ENCODE peak calls at places on chromosome 16, in nine cellular contexts. One of them, this sample, is unnamed.

GRCh38 chr16:3503513-3503912 is 2.7 kb downstream of the CLUAP1 start:
- DNase-seq in esophagus squamous epithelium: no peak
- DNase-seq in A549: no peak
- DNase-seq in mesenchymal stem cell: no peak
- DNase-seq in endodermal cell: no peak
- DNase-seq in stomach: no peak
- DNase-seq in fibroblast of the aortic adventitia: no peak
- DNase-seq in fibroblast of pulmonary artery: no peak
- DNase-seq in heart right ventricle: no peak
- DNase-seq in this sample: no peak

GRCh38 chr16:67801889-67802288 is 4.5 kb downstream of the RANBP10 start:
- DNase-seq in stomach: no peak
- DNase-seq in mesenchymal stem cell: no peak
- DNase-seq in esophagus squamous epithelium: no peak
- DNase-seq in fibroblast of pulmonary artery: no peak
- DNase-seq in A549: no peak
- DNase-seq in heart right ventricle: no peak
- DNase-seq in fibroblast of the aortic adventitia: no peak
- DNase-seq in endodermal cell: no peak
- DNase-seq in this sample: no peak

GRCh38 chr16:15613676-15614075 is 29.3 kb downstream of the MARF1 start:
- DNase-seq in heart right ventricle: no peak
- DNase-seq in fibroblast of pulmonary artery: no peak
- DNase-seq in esophagus squamous epithelium: no peak
- DNase-seq in mesenchymal stem cell: no peak
- DNase-seq in stomach: no peak
- DNase-seq in fibroblast of the aortic adventitia: no peak
- DNase-seq in endodermal cell: no peak
- DNase-seq in A549: no peak
- DNase-seq in this sample: no peak

GRCh38 chr16:68617735-68618134 is 27.4 kb upstream of the CDH3 start:
- DNase-seq in esophagus squamous epithelium: no peak
- DNase-seq in fibroblast of pulmonary artery: no peak
- DNase-seq in endodermal cell: no peak
- DNase-seq in heart right ventricle: no peak
- DNase-seq in stomach: no peak
- DNase-seq in mesenchymal stem cell: no peak
- DNase-seq in A549: no peak
- DNase-seq in fibroblast of the aortic adventitia: no peak
- DNase-seq in this sample: no peak

GRCh38 chr16:75095204-75095621 is 21.4 kb downstream of the LDHD start:
- DNase-seq in fibroblast of the aortic adventitia: no peak
- DNase-seq in heart right ventricle: no peak
- DNase-seq in stomach: no peak
- DNase-seq in endodermal cell: peak
- DNase-seq in fibroblast of pulmonary artery: no peak
- DNase-seq in esophagus squamous epithelium: no peak
- DNase-seq in mesenchymal stem cell: no peak
- DNase-seq in A549: no peak
- DNase-seq in this sample: no peak

GRCh38 chr16:87703835-87704375 is 61.9 kb downstream of the KLHDC4 start:
- DNase-seq in stomach: no peak
- DNase-seq in endodermal cell: no peak
- DNase-seq in mesenchymal stem cell: no peak
- DNase-seq in heart right ventricle: no peak
- DNase-seq in esophagus squamous epithelium: no peak
- DNase-seq in fibroblast of pulmonary artery: no peak
- DNase-seq in fibroblast of the aortic adventitia: no peak
- DNase-seq in A549: no peak
- DNase-seq in this sample: no peak

GRCh38 chr16:27779719-27780161 is 229.8 kb downstream of the KATNIP start:
- DNase-seq in endodermal cell: peak
- DNase-seq in mesenchymal stem cell: no peak
- DNase-seq in stomach: peak
- DNase-seq in A549: peak
- DNase-seq in heart right ventricle: no peak
- DNase-seq in esophagus squamous epithelium: no peak
- DNase-seq in fibroblast of the aortic adventitia: peak
- DNase-seq in fibroblast of pulmonary artery: peak
- DNase-seq in this sample: peak

GRCh38 chr16:80158766-80159165 is 382.0 kb upstream of the DYNLRB2 start:
- DNase-seq in esophagus squamous epithelium: no peak
- DNase-seq in fibroblast of pulmonary artery: peak
- DNase-seq in heart right ventricle: no peak
- DNase-seq in A549: peak
- DNase-seq in stomach: no peak
- DNase-seq in endodermal cell: no peak
- DNase-seq in mesenchymal stem cell: no peak
- DNase-seq in fibroblast of the aortic adventitia: peak
- DNase-seq in this sample: no peak

GRCh38 chr16:87560428-87561199 is 41.7 kb upstream of the JPH3 start:
- DNase-seq in fibroblast of the aortic adventitia: peak
- DNase-seq in A549: peak
- DNase-seq in fibroblast of pulmonary artery: no peak
- DNase-seq in esophagus squamous epithelium: no peak
- DNase-seq in mesenchymal stem cell: peak
- DNase-seq in endodermal cell: peak
- DNase-seq in heart right ventricle: peak
- DNase-seq in stomach: peak
- DNase-seq in this sample: peak

GRCh38 chr16:6279261-6279660 is 1053.4 kb upstream of the RBFOX1 start:
- DNase-seq in mesenchymal stem cell: no peak
- DNase-seq in fibroblast of pulmonary artery: no peak
- DNase-seq in heart right ventricle: no peak
- DNase-seq in A549: no peak
- DNase-seq in fibroblast of the aortic adventitia: no peak
- DNase-seq in esophagus squamous epithelium: no peak
- DNase-seq in endodermal cell: no peak
- DNase-seq in stomach: no peak
- DNase-seq in this sample: no peak

GRCh38 chr16:9077001-9077809 is 14.2 kb upstream of the HAPSTR1 start:
- DNase-seq in fibroblast of pulmonary artery: no peak
- DNase-seq in mesenchymal stem cell: peak
- DNase-seq in fibroblast of the aortic adventitia: peak
- DNase-seq in A549: no peak
- DNase-seq in esophagus squamous epithelium: no peak
- DNase-seq in stomach: no peak
- DNase-seq in endodermal cell: no peak
- DNase-seq in heart right ventricle: no peak
- DNase-seq in this sample: peak

GRCh38 chr16:47916266-47916665 is 239.5 kb downstream of the ABCC12 start:
- DNase-seq in A549: no peak
- DNase-seq in fibroblast of pulmonary artery: peak
- DNase-seq in stomach: no peak
- DNase-seq in mesenchymal stem cell: peak
- DNase-seq in fibroblast of the aortic adventitia: no peak
- DNase-seq in endodermal cell: no peak
- DNase-seq in esophagus squamous epithelium: no peak
- DNase-seq in heart right ventricle: no peak
- DNase-seq in this sample: peak

GRCh38 chr16:56588781-56589140 is 567 bp upstream of the MT3 start:
- DNase-seq in fibroblast of pulmonary artery: no peak
- DNase-seq in mesenchymal stem cell: no peak
- DNase-seq in A549: no peak
- DNase-seq in fibroblast of the aortic adventitia: no peak
- DNase-seq in stomach: no peak
- DNase-seq in heart right ventricle: no peak
- DNase-seq in esophagus squamous epithelium: no peak
- DNase-seq in endodermal cell: no peak
- DNase-seq in this sample: no peak

GRCh38 chr16:56593573-56594291 is 4.4 kb downstream of the MT3 start:
- DNase-seq in fibroblast of the aortic adventitia: no peak
- DNase-seq in fibroblast of pulmonary artery: no peak
- DNase-seq in stomach: no peak
- DNase-seq in mesenchymal stem cell: no peak
- DNase-seq in endodermal cell: no peak
- DNase-seq in heart right ventricle: no peak
- DNase-seq in A549: no peak
- DNase-seq in esophagus squamous epithelium: no peak
- DNase-seq in this sample: no peak

GRCh38 chr16:56589141-56590039 is at the start of gene MT3:
- DNase-seq in mesenchymal stem cell: no peak
- DNase-seq in stomach: no peak
- DNase-seq in endodermal cell: peak
- DNase-seq in fibroblast of pulmonary artery: no peak
- DNase-seq in fibroblast of the aortic adventitia: no peak
- DNase-seq in heart right ventricle: no peak
- DNase-seq in esophagus squamous epithelium: no peak
- DNase-seq in A549: no peak
- DNase-seq in this sample: no peak

GRCh38 chr16:56594292-56594619 is 4.9 kb downstream of the MT3 start:
- DNase-seq in mesenchymal stem cell: no peak
- DNase-seq in esophagus squamous epithelium: no peak
- DNase-seq in stomach: no peak
- DNase-seq in heart right ventricle: no peak
- DNase-seq in fibroblast of the aortic adventitia: no peak
- DNase-seq in endodermal cell: no peak
- DNase-seq in A549: no peak
- DNase-seq in fibroblast of pulmonary artery: no peak
- DNase-seq in this sample: no peak

DNA sequence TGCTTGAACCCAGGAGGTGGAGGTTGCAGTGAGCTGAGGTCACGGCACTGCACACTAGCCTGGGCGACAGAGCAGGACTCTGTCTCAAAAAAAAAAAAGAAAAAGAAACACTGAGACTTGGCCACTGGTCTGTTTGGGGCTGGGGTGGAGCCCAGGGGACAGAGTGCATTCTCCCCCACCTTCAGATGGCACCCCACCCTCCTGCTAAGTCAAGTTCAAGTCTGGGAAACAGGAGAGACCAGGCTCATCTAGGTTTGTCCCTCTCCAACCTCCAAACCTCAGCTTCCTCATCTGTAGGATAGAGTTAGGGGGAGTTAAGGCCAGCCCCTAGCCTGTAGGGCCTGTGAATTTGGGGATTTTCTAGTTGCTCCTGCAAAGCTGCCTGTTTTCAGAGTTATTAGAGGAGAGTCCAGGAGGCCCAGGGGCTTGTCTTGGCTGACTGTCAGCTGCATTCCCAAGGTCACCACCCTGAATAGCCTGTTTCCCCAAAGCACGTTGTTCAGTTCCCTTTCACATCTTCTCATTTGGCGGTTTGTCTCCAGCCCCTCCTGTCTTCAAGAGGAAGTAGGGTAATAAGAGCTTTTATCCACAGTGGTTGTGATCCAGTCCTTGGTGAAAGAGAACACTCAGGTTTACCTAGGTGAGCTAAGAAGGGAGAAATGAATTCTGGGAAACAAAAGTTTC is 2.2 kb downstream of the MT3 start:
- DNase-seq in fibroblast of pulmonary artery: no peak
- DNase-seq in stomach: no peak
- DNase-seq in fibroblast of the aortic adventitia: no peak
- DNase-seq in endodermal cell: no peak
- DNase-seq in A549: no peak
- DNase-seq in mesenchymal stem cell: no peak
- DNase-seq in esophagus squamous epithelium: no peak
- DNase-seq in heart right ventricle: no peak
- DNase-seq in this sample: no peak
- H3K4me3 ChIP-seq in fibroblast of pulmonary artery: no peak
- H3K4me3 ChIP-seq in stomach: no peak
- H3K4me3 ChIP-seq in fibroblast of the aortic adventitia: no peak
- H3K4me3 ChIP-seq in endodermal cell: no peak
- H3K4me3 ChIP-seq in A549: no peak
- H3K4me3 ChIP-seq in mesenchymal stem cell: no peak
- H3K4me3 ChIP-seq in esophagus squamous epithelium: no peak
- H3K4me3 ChIP-seq in heart right ventricle: no peak
- H3K4me3 ChIP-seq in this sample: no peak

DNA sequence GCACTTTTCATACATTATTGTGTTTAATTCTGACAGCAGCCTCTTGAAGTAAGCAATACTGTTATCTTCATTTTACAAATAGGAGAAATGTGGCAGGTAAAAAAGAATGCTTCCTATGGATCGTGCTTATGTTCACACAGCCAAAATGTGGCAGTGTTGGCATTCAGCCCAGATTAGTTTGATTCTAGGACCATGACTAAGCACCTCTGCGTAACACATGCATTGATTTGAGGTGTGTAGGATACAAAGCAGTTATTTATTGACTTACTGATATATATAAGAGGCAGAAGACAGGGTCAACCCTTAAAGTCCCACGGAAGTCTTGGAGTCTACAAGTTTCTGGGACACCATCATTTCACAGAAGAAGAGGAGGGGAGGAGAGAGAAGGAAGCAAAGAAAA is 1144.4 kb upstream of the GOT2 start:
- DNase-seq in esophagus squamous epithelium: no peak
- DNase-seq in fibroblast of the aortic adventitia: no peak
- DNase-seq in endodermal cell: no peak
- DNase-seq in A549: peak
- DNase-seq in stomach: peak
- DNase-seq in heart right ventricle: no peak
- DNase-seq in fibroblast of pulmonary artery: peak
- DNase-seq in mesenchymal stem cell: no peak
- DNase-seq in this sample: peak
- H3K4me3 ChIP-seq in esophagus squamous epithelium: no peak
- H3K4me3 ChIP-seq in fibroblast of the aortic adventitia: no peak
- H3K4me3 ChIP-seq in endodermal cell: no peak
- H3K4me3 ChIP-seq in A549: no peak
- H3K4me3 ChIP-seq in stomach: no peak
- H3K4me3 ChIP-seq in heart right ventricle: no peak
- H3K4me3 ChIP-seq in fibroblast of pulmonary artery: no peak
- H3K4me3 ChIP-seq in mesenchymal stem cell: no peak
- H3K4me3 ChIP-seq in this sample: no peak

DNA sequence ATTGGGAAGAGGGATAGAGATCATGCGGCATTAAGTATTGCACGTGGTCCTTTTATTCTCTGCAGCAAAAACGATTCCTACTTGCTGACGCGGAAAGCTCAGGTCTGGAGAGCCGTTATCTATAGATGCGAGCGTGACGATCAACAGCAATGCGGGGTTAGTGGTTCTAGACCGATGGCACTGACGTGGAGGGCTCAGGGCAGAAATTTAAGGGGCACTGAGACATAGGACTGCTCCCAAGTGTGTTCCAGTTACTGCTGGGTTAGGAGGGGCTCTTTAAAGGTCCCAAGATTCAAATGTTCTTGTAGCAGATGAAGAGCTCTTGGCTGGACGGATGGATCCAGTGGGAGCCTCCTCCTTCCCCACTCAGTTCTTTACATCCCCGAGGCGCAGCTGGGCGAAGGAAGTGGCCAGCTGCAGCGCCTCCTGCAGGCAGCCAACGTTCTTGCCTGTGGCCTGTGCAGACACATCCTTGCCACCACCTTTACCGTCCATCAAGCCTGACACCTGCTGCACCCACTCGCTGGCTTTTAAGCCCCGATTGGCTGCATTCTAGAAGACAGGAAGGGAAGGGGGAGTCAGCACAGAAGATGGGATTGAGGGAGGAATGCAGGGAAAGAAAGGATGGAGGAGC is 732 bp upstream of the EXOSC6 start:
- DNase-seq in A549: peak
- DNase-seq in fibroblast of the aortic adventitia: peak
- DNase-seq in mesenchymal stem cell: peak
- DNase-seq in endodermal cell: peak
- DNase-seq in stomach: no peak
- DNase-seq in heart right ventricle: no peak
- DNase-seq in esophagus squamous epithelium: no peak
- DNase-seq in fibroblast of pulmonary artery: peak
- DNase-seq in this sample: peak
- H3K4me3 ChIP-seq in A549: no peak
- H3K4me3 ChIP-seq in fibroblast of the aortic adventitia: no peak
- H3K4me3 ChIP-seq in mesenchymal stem cell: no peak
- H3K4me3 ChIP-seq in endodermal cell: no peak
- H3K4me3 ChIP-seq in stomach: no peak
- H3K4me3 ChIP-seq in heart right ventricle: no peak
- H3K4me3 ChIP-seq in esophagus squamous epithelium: no peak
- H3K4me3 ChIP-seq in fibroblast of pulmonary artery: no peak
- H3K4me3 ChIP-seq in this sample: no peak

GRCh38 chr16:49528564-49529150 is 155.1 kb downstream of the C16orf78 start:
- DNase-seq in A549: no peak
- DNase-seq in heart right ventricle: no peak
- DNase-seq in stomach: no peak
- DNase-seq in esophagus squamous epithelium: no peak
- DNase-seq in fibroblast of pulmonary artery: peak
- DNase-seq in mesenchymal stem cell: no peak
- DNase-seq in endodermal cell: no peak
- DNase-seq in fibroblast of the aortic adventitia: no peak
- DNase-seq in this sample: no peak
- H3K4me3 ChIP-seq in A549: no peak
- H3K4me3 ChIP-seq in heart right ventricle: peak
- H3K4me3 ChIP-seq in stomach: peak
- H3K4me3 ChIP-seq in esophagus squamous epithelium: no peak
- H3K4me3 ChIP-seq in fibroblast of pulmonary artery: peak
- H3K4me3 ChIP-seq in mesenchymal stem cell: peak
- H3K4me3 ChIP-seq in endodermal cell: no peak
- H3K4me3 ChIP-seq in fibroblast of the aortic adventitia: peak
- H3K4me3 ChIP-seq in this sample: no peak

This sample was measured in fibroblast of villous mesenchyme.